ENCODE peak calls at places on chromosomes 7 and 10, in nine cellular contexts. V, H, A, M, W, I, D, B and X are unnamed samples.

GRCh38 chr10:570631-571565 is 118.6 kb downstream of the DIP2C start:
- DNase-seq in V (no peak), H (no peak), A (no peak), M (no peak), W (no peak), I (no peak), D (no peak), B (no peak), X (no peak)

GRCh38 chr10:11822031-11822756 is 962 bp upstream of the PROSER2 start:
- DNase-seq in V (no peak), H (no peak), A (no peak), M (no peak), W (no peak), I (no peak), D (no peak), B (no peak), X (no peak)

GRCh38 chr7:128831994-128832879 is 2.0 kb downstream of the FLNC start:
- DNase-seq in V (no peak), H (no peak), A (no peak), M (peak; percentile 63), W (no peak), I (peak; percentile 30), D (no peak), B (no peak), X (no peak)

GRCh38 chr7:113086431-113086888 is at the start of gene GPR85:
- DNase-seq in V (no peak), H (peak; percentile 0), A (peak; percentile 21), M (peak; percentile 82), W (no peak), I (peak; percentile 73), D (no peak), B (no peak), X (no peak)

GRCh38 chr10:123270221-123270620 is 116.0 kb downstream of the BUB3 start:
- DNase-seq in V (no peak), H (no peak), A (no peak), M (peak; percentile 60), W (no peak), I (peak; percentile 25), D (no peak), B (no peak), X (no peak)

GRCh38 chr10:91772869-91773268 is 25.4 kb upstream of the TNKS2 start:
- DNase-seq in V (no peak), H (no peak), A (no peak), M (no peak), W (no peak), I (no peak), D (no peak), B (no peak), X (no peak)

GRCh38 chr10:113820507-113820906 is 33.4 kb downstream of the DCLRE1A start:
- DNase-seq in V (no peak), H (no peak), A (no peak), M (no peak), W (no peak), I (no peak), D (no peak), B (no peak), X (peak; percentile 23)

GRCh38 chr7:490461-491291 is 29.0 kb downstream of the PDGFA start:
- DNase-seq in V (no peak), H (no peak), A (no peak), M (no peak), W (no peak), I (no peak), D (no peak), B (no peak), X (no peak)

GRCh38 chr7:150717821-150718420 is 1.5 kb downstream of the GIMAP1 start:
- DNase-seq in V (no peak), H (no peak), A (no peak), M (no peak), W (no peak), I (no peak), D (no peak), B (no peak), X (no peak)

GRCh38 chr10:86065711-86066251 is 300.8 kb downstream of the GRID1 start:
- DNase-seq in V (no peak), H (no peak), A (no peak), M (no peak), W (no peak), I (no peak), D (no peak), B (no peak), X (no peak)

GRCh38 chr7:81478664-81479063 is 291.2 kb downstream of the HGF start:
- DNase-seq in V (peak; percentile 72), H (no peak), A (no peak), M (no peak), W (no peak), I (peak; percentile 18), D (no peak), B (no peak), X (peak; percentile 18)

GRCh38 chr7:147567043-147567442 is 1023.5 kb upstream of the C7orf33 start:
- DNase-seq in V (no peak), H (no peak), A (no peak), M (no peak), W (no peak), I (no peak), D (no peak), B (no peak), X (no peak)

GRCh38 chr10:66218981-66219587 is 706.8 kb upstream of the LRRTM3 start:
- DNase-seq in V (no peak), H (no peak), A (no peak), M (no peak), W (no peak), I (no peak), D (no peak), B (no peak), X (no peak)

GRCh38 chr10:129937351-129937751 is 26.7 kb downstream of the EBF3 start:
- DNase-seq in V (no peak), H (no peak), A (no peak), M (no peak), W (no peak), I (no peak), D (no peak), B (no peak), X (no peak)

GRCh38 chr10:4802711-4803487 is 23.1 kb upstream of the AKR1E2 start:
- DNase-seq in V (no peak), H (no peak), A (no peak), M (no peak), W (no peak), I (no peak), D (no peak), B (no peak), X (no peak)

GRCh38 chr7:39624202-39624807 is 933 bp downstream of the RALA start:
- DNase-seq in V (no peak), H (no peak), A (no peak), M (peak; percentile 35), W (no peak), I (no peak), D (no peak), B (no peak), X (no peak)

GRCh38 chr7:110486549-110486948 is 604.4 kb upstream of the LRRN3 start:
- DNase-seq in V (no peak), H (no peak), A (no peak), M (no peak), W (no peak), I (no peak), D (no peak), B (no peak), X (no peak)

GRCh38 chr10:29950391-29950790 is 109.0 kb downstream of the JCAD start:
- DNase-seq in V (no peak), H (no peak), A (no peak), M (no peak), W (no peak), I (no peak), D (no peak), B (no peak), X (no peak)